ENCODE peak calls at places on chromosomes 11 and 22, in six cellular contexts. E, T, G, F, R and A are unnamed samples.

GRCh38 chr11:3834349-3835099 is 6.2 kb downstream of the RHOG start:
- DNase-seq in E (no peak), T (no peak), G (no peak), F (no peak), R (no peak), A (no peak)

GRCh38 chr11:112516261-112516660 is 255.6 kb upstream of the PLET1 start:
- DNase-seq in E (no peak), T (no peak), G (no peak), F (no peak), R (no peak), A (no peak)

GRCh38 chr11:121478895-121479281 is 26.1 kb upstream of the SORL1-AS1 start:
- DNase-seq in E (no peak), T (no peak), G (peak; percentile 17), F (no peak), R (no peak), A (no peak)

GRCh38 chr11:11311169-11311568 is 41.9 kb downstream of the CSNK2A3 start:
- DNase-seq in E (no peak), T (no peak), G (no peak), F (no peak), R (no peak), A (no peak)

GRCh38 chr22:37926358-37926757 is 20.3 kb downstream of the MICALL1 start:
- DNase-seq in E (no peak), T (no peak), G (no peak), F (no peak), R (no peak), A (no peak)

GRCh38 chr22:25758316-25758715 is 16.3 kb downstream of the MYO18B start:
- DNase-seq in E (no peak), T (no peak), G (no peak), F (no peak), R (no peak), A (no peak)

GRCh38 chr22:29799217-29799680 is 32.1 kb downstream of the UQCR10 start:
- DNase-seq in E (peak; percentile 54), T (no peak), G (no peak), F (no peak), R (peak; percentile 17), A (peak; percentile 89)

GRCh38 chr11:86517557-86517956 is 142.9 kb downstream of the CCDC81 start:
- DNase-seq in E (no peak), T (no peak), G (no peak), F (no peak), R (no peak), A (no peak)

GRCh38 chr22:43642807-43643206 is 169.3 kb downstream of the EFCAB6 start:
- DNase-seq in E (no peak), T (no peak), G (peak; percentile 50), F (no peak), R (no peak), A (no peak)

GRCh38 chr11:10373340-10373739 is 68.5 kb downstream of the ADM start:
- DNase-seq in E (no peak), T (no peak), G (no peak), F (no peak), R (no peak), A (no peak)

GRCh38 chr22:29344137-29344536 is 28.6 kb upstream of the RASL10A start:
- DNase-seq in E (peak; percentile 84), T (no peak), G (no peak), F (no peak), R (peak; percentile 84), A (peak; percentile 83)

GRCh38 chr11:112511906-112512305 is 251.2 kb upstream of the PLET1 start:
- DNase-seq in E (no peak), T (no peak), G (no peak), F (no peak), R (no peak), A (no peak)

GRCh38 chr11:86637976-86638375 is 34.4 kb downstream of the ME3 start:
- DNase-seq in E (no peak), T (no peak), G (no peak), F (no peak), R (no peak), A (no peak)

GRCh38 chr11:67632175-67632981 is 2.6 kb upstream of the NUDT8 start:
- DNase-seq in E (no peak), T (no peak), G (no peak), F (no peak), R (no peak), A (no peak)

GRCh38 chr11:66119348-66120133 is 49.5 kb downstream of the PACS1 start:
- DNase-seq in E (peak; percentile 62), T (no peak), G (no peak), F (no peak), R (peak; percentile 41), A (no peak)

GRCh38 chr11:125625225-125625593 is 246 bp downstream of the CHEK1 start:
- DNase-seq in E (no peak), T (no peak), G (no peak), F (no peak), R (no peak), A (no peak)

GRCh38 chr11:18633256-18634139 is 644 bp downstream of the SPTY2D1 start:
- DNase-seq in E (no peak), T (no peak), G (no peak), F (no peak), R (no peak), A (no peak)

GRCh38 chr11:20388096-20389055 is 860 bp downstream of the PRMT3 start:
- DNase-seq in E (no peak), T (no peak), G (no peak), F (no peak), R (no peak), A (no peak)

GRCh38 chr11:76077575-76078150 is 128.6 kb downstream of the WNT11 start:
- DNase-seq in E (no peak), T (no peak), G (no peak), F (no peak), R (no peak), A (peak; percentile 47)

GRCh38 chr22:46730568-46731245 is 7.3 kb downstream of the CERK start:
- DNase-seq in E (no peak), T (no peak), G (no peak), F (no peak), R (no peak), A (no peak)

GRCh38 chr11:65695459-65696241 is 16.4 kb upstream of the KAT5 start:
- DNase-seq in E (no peak), T (no peak), G (no peak), F (no peak), R (peak; percentile 62), A (no peak)

GRCh38 chr22:35950262-35950661 is 78.4 kb downstream of the RBFOX2 start:
- DNase-seq in E (no peak), T (no peak), G (no peak), F (no peak), R (no peak), A (no peak)

GRCh38 chr11:35752115-35752514 is 89.5 kb downstream of the TRIM44 start:
- DNase-seq in E (no peak), T (no peak), G (no peak), F (no peak), R (no peak), A (no peak)

GRCh38 chr11:8717876-8718753 is 35.5 kb downstream of the RPL27A start:
- DNase-seq in E (peak; percentile 16), T (no peak), G (no peak), F (no peak), R (peak; percentile 36), A (peak; percentile 79)

GRCh38 chr11:623349-623869 is 1.3 kb downstream of the CDHR5 start:
- DNase-seq in E (no peak), T (no peak), G (no peak), F (no peak), R (no peak), A (no peak)